ENCODE peak calls at places on chromosomes 7 and 10, in five cellular contexts. W is sigmoid colon; K is stimulated activated CD4-positive, alpha-beta T cell treated with anti-CD3 and anti-CD28 coated beads, Interleukin-1b, Interleukin-23, amount 100 ng/mL, for 1 hour; T is germinal center; X is suprapubic skin. B is an unnamed sample.

GRCh38 chr10:43202657-43203490 is 64.0 kb downstream of the RASGEF1A start:
- DNase-seq in W (no peak), K (no peak), T (peak), X (peak), B (peak)

GRCh38 chr7:38736135-38736534 is 105.0 kb upstream of the AMPH start:
- DNase-seq in W (no peak), K (no peak), T (no peak), X (no peak), B (no peak)

GRCh38 chr10:98416989-98417388 is 2.0 kb upstream of the PYROXD2 start:
- DNase-seq in W (peak), K (no peak), T (no peak), X (no peak), B (no peak)

GRCh38 chr10:60235001-60235400 is 154.7 kb downstream of the ANK3 start:
- DNase-seq in W (no peak), K (no peak), T (no peak), X (no peak), B (no peak)

GRCh38 chr7:151060416-151061234 is 1.2 kb downstream of the SLC4A2 start:
- DNase-seq in W (peak), K (no peak), T (no peak), X (no peak), B (no peak)

GRCh38 chr7:131011976-131012375 is 278.0 kb upstream of the KLF14 start:
- DNase-seq in W (no peak), K (no peak), T (no peak), X (no peak), B (peak)

GRCh38 chr10:31679931-31680330 is 248.7 kb downstream of the ARHGAP12 start:
- DNase-seq in W (no peak), K (no peak), T (no peak), X (no peak), B (no peak)

GRCh38 chr7:17640730-17641377 is 299.4 kb downstream of the SNX13 start:
- DNase-seq in W (no peak), K (no peak), T (peak), X (no peak), B (peak)

GRCh38 chr7:4806983-4807625 is 31.7 kb downstream of the AP5Z1 start:
- DNase-seq in W (peak), K (no peak), T (no peak), X (no peak), B (no peak)

GRCh38 chr10:117830832-117831231 is 215.9 kb downstream of the RAB11FIP2 start:
- DNase-seq in W (no peak), K (no peak), T (peak), X (no peak), B (no peak)

GRCh38 chr10:28892818-28893547 is 215.7 kb downstream of the BAMBI start:
- DNase-seq in W (no peak), K (no peak), T (no peak), X (no peak), B (no peak)

GRCh38 chr7:27709137-27710075 is 30.6 kb upstream of the TAX1BP1 start:
- DNase-seq in W (no peak), K (no peak), T (no peak), X (no peak), B (no peak)

GRCh38 chr10:51786016-51786683 is 86.8 kb upstream of the CSTF2T start:
- DNase-seq in W (no peak), K (no peak), T (no peak), X (no peak), B (no peak)

GRCh38 chr10:50508315-50509051 is 115.3 kb downstream of the SGMS1 start:
- DNase-seq in W (no peak), K (no peak), T (peak), X (no peak), B (peak)

GRCh38 chr7:131108212-131108980 is 219.3 kb upstream of the MKLN1 start:
- DNase-seq in W (no peak), K (no peak), T (peak), X (no peak), B (peak)

GRCh38 chr10:49213211-49213610 is 25.0 kb upstream of the TMEM273 start:
- DNase-seq in W (no peak), K (no peak), T (no peak), X (no peak), B (no peak)